ENCODE peak calls at places on chromosomes 3 and 15, in ten cellular contexts. One of them, this sample, is unnamed.

GRCh38 chr3:8324727-8325126 is 176.9 kb upstream of the LMCD1 start:
- DNase-seq in lung: no peak
- DNase-seq in BJ: no peak
- DNase-seq in CD4-positive, CD25-positive, alpha-beta regulatory T cell: peak; percentile 28
- DNase-seq in psoas muscle: peak; percentile 36
- DNase-seq in thoracic aorta: no peak
- DNase-seq in Karpas-422: peak; percentile 74
- DNase-seq in CD8-positive, alpha-beta T cell: peak; percentile 43
- DNase-seq in heart left ventricle: peak; percentile 45
- DNase-seq in WERI-Rb-1: peak; percentile 66
- DNase-seq in this sample: no peak

GRCh38 chr15:40762919-40763800 is 708 bp upstream of the GCHFR start:
- DNase-seq in lung: peak; percentile 78
- DNase-seq in BJ: no peak
- DNase-seq in CD4-positive, CD25-positive, alpha-beta regulatory T cell: peak; percentile 34
- DNase-seq in psoas muscle: peak; percentile 81
- DNase-seq in thoracic aorta: no peak
- DNase-seq in Karpas-422: peak; percentile 67
- DNase-seq in CD8-positive, alpha-beta T cell: no peak
- DNase-seq in heart left ventricle: peak; percentile 76
- DNase-seq in WERI-Rb-1: peak; percentile 71
- DNase-seq in this sample: no peak

GRCh38 chr3:127803619-127804018 is 18.7 kb downstream of the MGLL start:
- DNase-seq in lung: no peak
- DNase-seq in BJ: peak; percentile 90
- DNase-seq in CD4-positive, CD25-positive, alpha-beta regulatory T cell: no peak
- DNase-seq in psoas muscle: no peak
- DNase-seq in thoracic aorta: no peak
- DNase-seq in Karpas-422: no peak
- DNase-seq in CD8-positive, alpha-beta T cell: no peak
- DNase-seq in heart left ventricle: no peak
- DNase-seq in WERI-Rb-1: no peak
- DNase-seq in this sample: peak; percentile 96

GRCh38 chr3:16456784-16457415 is 56.6 kb downstream of the RFTN1 start:
- DNase-seq in lung: peak; percentile 35
- DNase-seq in BJ: peak; percentile 52
- DNase-seq in CD4-positive, CD25-positive, alpha-beta regulatory T cell: no peak
- DNase-seq in psoas muscle: no peak
- DNase-seq in thoracic aorta: no peak
- DNase-seq in Karpas-422: no peak
- DNase-seq in CD8-positive, alpha-beta T cell: no peak
- DNase-seq in heart left ventricle: no peak
- DNase-seq in WERI-Rb-1: peak; percentile 56
- DNase-seq in this sample: peak; percentile 67

GRCh38 chr3:8357859-8358258 is 143.8 kb upstream of the LMCD1 start:
- DNase-seq in lung: no peak
- DNase-seq in BJ: no peak
- DNase-seq in CD4-positive, CD25-positive, alpha-beta regulatory T cell: no peak
- DNase-seq in psoas muscle: no peak
- DNase-seq in thoracic aorta: no peak
- DNase-seq in Karpas-422: no peak
- DNase-seq in CD8-positive, alpha-beta T cell: no peak
- DNase-seq in heart left ventricle: no peak
- DNase-seq in WERI-Rb-1: no peak
- DNase-seq in this sample: no peak

GRCh38 chr15:79102595-79102994 is 12.0 kb upstream of the RASGRF1 start:
- DNase-seq in lung: no peak
- DNase-seq in BJ: no peak
- DNase-seq in CD4-positive, CD25-positive, alpha-beta regulatory T cell: no peak
- DNase-seq in psoas muscle: no peak
- DNase-seq in thoracic aorta: no peak
- DNase-seq in Karpas-422: no peak
- DNase-seq in CD8-positive, alpha-beta T cell: no peak
- DNase-seq in heart left ventricle: no peak
- DNase-seq in WERI-Rb-1: no peak
- DNase-seq in this sample: no peak

GRCh38 chr3:43004282-43004681 is 25.2 kb downstream of the GASK1A start:
- DNase-seq in lung: no peak
- DNase-seq in BJ: peak; percentile 14
- DNase-seq in CD4-positive, CD25-positive, alpha-beta regulatory T cell: no peak
- DNase-seq in psoas muscle: no peak
- DNase-seq in thoracic aorta: no peak
- DNase-seq in Karpas-422: no peak
- DNase-seq in CD8-positive, alpha-beta T cell: no peak
- DNase-seq in heart left ventricle: no peak
- DNase-seq in WERI-Rb-1: no peak
- DNase-seq in this sample: no peak

GRCh38 chr3:129965937-129966336 is 8.6 kb upstream of the TRH start:
- DNase-seq in lung: no peak
- DNase-seq in BJ: no peak
- DNase-seq in CD4-positive, CD25-positive, alpha-beta regulatory T cell: no peak
- DNase-seq in psoas muscle: no peak
- DNase-seq in thoracic aorta: no peak
- DNase-seq in Karpas-422: no peak
- DNase-seq in CD8-positive, alpha-beta T cell: no peak
- DNase-seq in heart left ventricle: no peak
- DNase-seq in WERI-Rb-1: no peak
- DNase-seq in this sample: no peak

GRCh38 chr15:90095521-90095959 is 6.7 kb downstream of the IDH2 start:
- DNase-seq in lung: no peak
- DNase-seq in BJ: no peak
- DNase-seq in CD4-positive, CD25-positive, alpha-beta regulatory T cell: no peak
- DNase-seq in psoas muscle: no peak
- DNase-seq in thoracic aorta: no peak
- DNase-seq in Karpas-422: no peak
- DNase-seq in CD8-positive, alpha-beta T cell: no peak
- DNase-seq in heart left ventricle: no peak
- DNase-seq in WERI-Rb-1: no peak
- DNase-seq in this sample: no peak

GRCh38 chr3:59709702-59710555 is 660.1 kb upstream of the CFAP20DC start:
- DNase-seq in lung: peak; percentile 34
- DNase-seq in BJ: no peak
- DNase-seq in CD4-positive, CD25-positive, alpha-beta regulatory T cell: no peak
- DNase-seq in psoas muscle: peak; percentile 65
- DNase-seq in thoracic aorta: no peak
- DNase-seq in Karpas-422: no peak
- DNase-seq in CD8-positive, alpha-beta T cell: peak; percentile 4
- DNase-seq in heart left ventricle: peak; percentile 74
- DNase-seq in WERI-Rb-1: no peak
- DNase-seq in this sample: no peak

GRCh38 chr3:64627471-64628321 is 60.1 kb downstream of the ADAMTS9 start:
- DNase-seq in lung: no peak
- DNase-seq in BJ: no peak
- DNase-seq in CD4-positive, CD25-positive, alpha-beta regulatory T cell: no peak
- DNase-seq in psoas muscle: no peak
- DNase-seq in thoracic aorta: no peak
- DNase-seq in Karpas-422: no peak
- DNase-seq in CD8-positive, alpha-beta T cell: no peak
- DNase-seq in heart left ventricle: no peak
- DNase-seq in WERI-Rb-1: no peak
- DNase-seq in this sample: peak; percentile 80

GRCh38 chr3:113825090-113825489 is 13.5 kb upstream of the GRAMD1C start:
- DNase-seq in lung: no peak
- DNase-seq in BJ: no peak
- DNase-seq in CD4-positive, CD25-positive, alpha-beta regulatory T cell: no peak
- DNase-seq in psoas muscle: no peak
- DNase-seq in thoracic aorta: no peak
- DNase-seq in Karpas-422: no peak
- DNase-seq in CD8-positive, alpha-beta T cell: no peak
- DNase-seq in heart left ventricle: no peak
- DNase-seq in WERI-Rb-1: no peak
- DNase-seq in this sample: peak; percentile 52

GRCh38 chr15:77859491-77860060 is 217.9 kb downstream of the TBC1D2B start:
- DNase-seq in lung: no peak
- DNase-seq in BJ: no peak
- DNase-seq in CD4-positive, CD25-positive, alpha-beta regulatory T cell: no peak
- DNase-seq in psoas muscle: peak; percentile 22
- DNase-seq in thoracic aorta: no peak
- DNase-seq in Karpas-422: no peak
- DNase-seq in CD8-positive, alpha-beta T cell: no peak
- DNase-seq in heart left ventricle: no peak
- DNase-seq in WERI-Rb-1: no peak
- DNase-seq in this sample: no peak

GRCh38 chr3:41223078-41223477 is 23.8 kb downstream of the CTNNB1 start:
- DNase-seq in lung: no peak
- DNase-seq in BJ: no peak
- DNase-seq in CD4-positive, CD25-positive, alpha-beta regulatory T cell: no peak
- DNase-seq in psoas muscle: no peak
- DNase-seq in thoracic aorta: no peak
- DNase-seq in Karpas-422: no peak
- DNase-seq in CD8-positive, alpha-beta T cell: no peak
- DNase-seq in heart left ventricle: no peak
- DNase-seq in WERI-Rb-1: no peak
- DNase-seq in this sample: no peak

GRCh38 chr3:140441006-140441405 is 236.9 kb upstream of the TRIM42 start:
- DNase-seq in lung: no peak
- DNase-seq in BJ: peak; percentile 9
- DNase-seq in CD4-positive, CD25-positive, alpha-beta regulatory T cell: no peak
- DNase-seq in psoas muscle: no peak
- DNase-seq in thoracic aorta: no peak
- DNase-seq in Karpas-422: no peak
- DNase-seq in CD8-positive, alpha-beta T cell: no peak
- DNase-seq in heart left ventricle: no peak
- DNase-seq in WERI-Rb-1: no peak
- DNase-seq in this sample: peak; percentile 91

DNA sequence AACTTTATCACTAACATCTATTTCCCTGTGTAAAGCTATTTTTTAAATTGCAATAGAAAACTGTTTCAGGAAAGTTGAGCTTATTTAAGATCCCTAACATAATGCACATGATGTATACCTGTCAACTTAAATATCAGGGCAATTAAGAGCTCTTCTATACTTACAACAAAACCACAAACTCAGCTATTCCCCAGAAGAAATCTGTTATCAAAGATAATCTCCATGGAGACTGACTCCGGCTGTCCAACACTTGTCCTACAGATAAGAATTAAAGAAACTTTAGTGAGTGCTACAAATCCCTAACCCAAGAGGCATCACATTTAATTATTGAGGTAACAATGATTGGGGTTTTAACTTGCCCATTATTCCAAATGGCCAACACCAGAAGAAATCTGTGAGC is 3.4 kb downstream of the SELENOK start:
- DNase-seq in lung: no peak
- DNase-seq in BJ: no peak
- DNase-seq in CD4-positive, CD25-positive, alpha-beta regulatory T cell: no peak
- DNase-seq in psoas muscle: no peak
- DNase-seq in thoracic aorta: no peak
- DNase-seq in Karpas-422: no peak
- DNase-seq in CD8-positive, alpha-beta T cell: no peak
- DNase-seq in heart left ventricle: no peak
- DNase-seq in WERI-Rb-1: no peak
- DNase-seq in this sample: no peak
- H3K4me3 ChIP-seq in lung: no peak overlapping the region
- H3K4me3 ChIP-seq in BJ: no peak overlapping the region
- H3K4me3 ChIP-seq in CD4-positive, CD25-positive, alpha-beta regulatory T cell: no peak overlapping the region
- H3K4me3 ChIP-seq in psoas muscle: no peak overlapping the region
- H3K4me3 ChIP-seq in thoracic aorta: no peak overlapping the region
- H3K4me3 ChIP-seq in Karpas-422: no peak overlapping the region
- H3K4me3 ChIP-seq in CD8-positive, alpha-beta T cell: no peak overlapping the region
- H3K4me3 ChIP-seq in heart left ventricle: no peak overlapping the region
- H3K4me3 ChIP-seq in WERI-Rb-1: no peak overlapping the region
- H3K4me3 ChIP-seq in this sample: no peak overlapping the region

DNA sequence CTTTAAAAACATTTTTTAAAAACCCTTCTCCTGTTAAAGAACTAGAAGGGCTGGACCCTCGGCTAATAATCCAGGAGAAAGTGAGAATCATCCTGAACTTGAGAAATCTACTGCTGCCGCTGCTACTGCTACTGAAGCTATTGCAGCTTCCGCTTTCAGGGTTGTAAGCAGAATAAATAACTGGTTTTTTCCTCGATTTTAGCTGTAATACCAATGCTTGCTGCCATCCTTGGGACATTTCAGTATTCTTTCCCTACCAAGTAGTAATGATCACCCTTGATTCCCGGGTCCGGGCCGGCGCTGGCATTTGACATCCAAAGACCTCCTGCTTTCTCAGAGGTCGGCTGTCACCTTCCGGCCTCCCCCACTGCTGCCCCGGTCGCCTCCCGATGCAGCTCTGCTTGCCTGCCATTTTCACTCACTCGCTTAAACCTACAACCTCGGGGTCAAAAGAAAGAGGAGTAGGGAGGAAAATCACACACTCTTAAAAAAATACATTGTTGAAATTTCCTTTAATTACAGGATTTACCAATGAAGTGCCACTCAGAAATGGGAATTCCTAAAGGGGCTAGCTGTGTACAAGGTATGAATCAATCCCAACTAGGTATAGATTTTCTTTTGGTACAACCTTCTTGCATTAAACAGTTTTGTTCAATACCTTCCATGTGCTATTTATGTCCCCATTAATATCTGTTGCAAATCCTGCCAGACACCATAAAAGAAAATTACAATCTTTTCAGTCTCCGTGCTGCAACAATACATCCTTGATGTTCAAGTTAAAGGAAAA is 715 bp upstream of the MECOM start:
- DNase-seq in lung: no peak
- DNase-seq in BJ: no peak
- DNase-seq in CD4-positive, CD25-positive, alpha-beta regulatory T cell: no peak
- DNase-seq in psoas muscle: no peak
- DNase-seq in thoracic aorta: no peak
- DNase-seq in Karpas-422: peak; percentile 47
- DNase-seq in CD8-positive, alpha-beta T cell: no peak
- DNase-seq in heart left ventricle: no peak
- DNase-seq in WERI-Rb-1: no peak
- DNase-seq in this sample: no peak
- H3K4me3 ChIP-seq in lung: no peak overlapping the region
- H3K4me3 ChIP-seq in BJ: no peak overlapping the region
- H3K4me3 ChIP-seq in CD4-positive, CD25-positive, alpha-beta regulatory T cell: peak overlapping the region; percentile 59
- H3K4me3 ChIP-seq in psoas muscle: peak overlapping the region; percentile 80
- H3K4me3 ChIP-seq in thoracic aorta: peak overlapping the region; percentile 80
- H3K4me3 ChIP-seq in Karpas-422: peak overlapping the region; percentile 15
- H3K4me3 ChIP-seq in CD8-positive, alpha-beta T cell: peak overlapping the region; percentile 13
- H3K4me3 ChIP-seq in heart left ventricle: peak overlapping the region; percentile 80
- H3K4me3 ChIP-seq in WERI-Rb-1: peak overlapping the region; percentile 48
- H3K4me3 ChIP-seq in this sample: peak overlapping the region; percentile 61

DNA sequence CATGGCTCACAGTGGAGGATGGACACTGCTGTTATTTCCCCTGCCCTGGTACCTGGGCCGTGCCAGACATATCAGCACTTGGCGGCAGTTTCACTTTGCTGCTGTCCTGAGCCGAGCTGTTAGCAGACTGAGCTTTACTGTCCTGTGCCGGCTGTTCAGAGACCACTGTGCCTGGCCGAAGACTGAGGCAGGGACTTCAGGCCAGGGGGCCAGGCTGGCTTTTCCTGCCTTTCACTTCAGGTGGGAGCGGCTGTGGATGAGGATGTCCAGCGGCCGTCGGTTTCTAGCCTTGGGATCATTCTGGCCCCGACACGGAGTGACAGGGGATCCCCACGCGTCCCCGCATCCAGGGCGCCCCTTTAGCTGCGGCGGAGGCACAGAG is 1.0 kb downstream of the ATP10A start:
- DNase-seq in lung: no peak
- DNase-seq in BJ: no peak
- DNase-seq in CD4-positive, CD25-positive, alpha-beta regulatory T cell: no peak
- DNase-seq in psoas muscle: no peak
- DNase-seq in thoracic aorta: no peak
- DNase-seq in Karpas-422: no peak
- DNase-seq in CD8-positive, alpha-beta T cell: no peak
- DNase-seq in heart left ventricle: no peak
- DNase-seq in WERI-Rb-1: no peak
- DNase-seq in this sample: no peak
- H3K4me3 ChIP-seq in lung: peak overlapping the region; percentile 52
- H3K4me3 ChIP-seq in BJ: peak overlapping the region; percentile 71
- H3K4me3 ChIP-seq in CD4-positive, CD25-positive, alpha-beta regulatory T cell: peak overlapping the region; percentile 82
- H3K4me3 ChIP-seq in psoas muscle: peak overlapping the region; percentile 67
- H3K4me3 ChIP-seq in thoracic aorta: peak overlapping the region; percentile 92
- H3K4me3 ChIP-seq in Karpas-422: no peak overlapping the region
- H3K4me3 ChIP-seq in CD8-positive, alpha-beta T cell: peak overlapping the region; percentile 90
- H3K4me3 ChIP-seq in heart left ventricle: peak overlapping the region; percentile 72
- H3K4me3 ChIP-seq in WERI-Rb-1: peak overlapping the region; percentile 35
- H3K4me3 ChIP-seq in this sample: peak overlapping the region; percentile 73

GRCh38 chr3:184526158-184526483 is 35.5 kb upstream of the EPHB3 start:
- DNase-seq in lung: no peak
- DNase-seq in BJ: no peak
- DNase-seq in CD4-positive, CD25-positive, alpha-beta regulatory T cell: no peak
- DNase-seq in psoas muscle: no peak
- DNase-seq in thoracic aorta: no peak
- DNase-seq in Karpas-422: no peak
- DNase-seq in CD8-positive, alpha-beta T cell: no peak
- DNase-seq in heart left ventricle: no peak
- DNase-seq in WERI-Rb-1: no peak
- DNase-seq in this sample: no peak
- H3K4me3 ChIP-seq in lung: no peak overlapping the region
- H3K4me3 ChIP-seq in BJ: no peak overlapping the region
- H3K4me3 ChIP-seq in CD4-positive, CD25-positive, alpha-beta regulatory T cell: no peak overlapping the region
- H3K4me3 ChIP-seq in psoas muscle: peak overlapping the region; percentile 65
- H3K4me3 ChIP-seq in thoracic aorta: peak overlapping the region; percentile 70
- H3K4me3 ChIP-seq in Karpas-422: no peak overlapping the region
- H3K4me3 ChIP-seq in CD8-positive, alpha-beta T cell: peak overlapping the region; percentile 54
- H3K4me3 ChIP-seq in heart left ventricle: peak overlapping the region; percentile 58
- H3K4me3 ChIP-seq in WERI-Rb-1: no peak overlapping the region
- H3K4me3 ChIP-seq in this sample: peak overlapping the region; percentile 40